ENCODE peak calls at places on chromosomes 16 and 17, in six cellular contexts. One of them, this sample, is unnamed.

GRCh38 chr16:57623251-57624043 is 5.0 kb upstream of the ADGRG1 start:
- DNase-seq in HepG2: peak
- DNase-seq in GM12878: no peak
- DNase-seq in SK-N-SH: no peak
- DNase-seq in H1: peak
- DNase-seq in K562: peak
- DNase-seq in this sample: peak

GRCh38 chr17:75832652-75833400 is 11.4 kb downstream of the UNC13D start:
- DNase-seq in K562: no peak
- DNase-seq in H1: peak
- DNase-seq in GM12878: no peak
- DNase-seq in SK-N-SH: no peak
- DNase-seq in HepG2: no peak
- DNase-seq in this sample: no peak

GRCh38 chr16:82043680-82044584 is 8.9 kb downstream of the HSD17B2 start:
- DNase-seq in K562: no peak
- DNase-seq in SK-N-SH: no peak
- DNase-seq in H1: no peak
- DNase-seq in HepG2: no peak
- DNase-seq in GM12878: no peak
- DNase-seq in this sample: no peak

GRCh38 chr16:77739493-77739892 is 17.2 kb downstream of the NUDT7 start:
- DNase-seq in GM12878: no peak
- DNase-seq in HepG2: no peak
- DNase-seq in SK-N-SH: no peak
- DNase-seq in H1: no peak
- DNase-seq in K562: no peak
- DNase-seq in this sample: no peak

GRCh38 chr17:74361613-74362391 is at the start of gene BTBD17:
- DNase-seq in SK-N-SH: peak
- DNase-seq in HepG2: peak
- DNase-seq in GM12878: no peak
- DNase-seq in H1: peak
- DNase-seq in K562: peak
- DNase-seq in this sample: no peak

GRCh38 chr16:2586241-2586640 is 48.4 kb downstream of the PDPK1 start:
- DNase-seq in SK-N-SH: peak
- DNase-seq in H1: peak
- DNase-seq in HepG2: no peak
- DNase-seq in K562: peak
- DNase-seq in GM12878: no peak
- DNase-seq in this sample: no peak

GRCh38 chr16:58044266-58045019 is 18.9 kb downstream of the MMP15 start:
- DNase-seq in K562: no peak
- DNase-seq in H1: no peak
- DNase-seq in GM12878: no peak
- DNase-seq in HepG2: no peak
- DNase-seq in SK-N-SH: peak
- DNase-seq in this sample: no peak

GRCh38 chr16:75931043-75931442 is 204.8 kb upstream of the CPHXL start:
- DNase-seq in H1: no peak
- DNase-seq in SK-N-SH: no peak
- DNase-seq in K562: no peak
- DNase-seq in HepG2: no peak
- DNase-seq in GM12878: no peak
- DNase-seq in this sample: no peak

GRCh38 chr16:68362314-68362913 is 51.6 kb downstream of the PRMT7 start:
- DNase-seq in H1: no peak
- DNase-seq in GM12878: no peak
- DNase-seq in HepG2: no peak
- DNase-seq in K562: no peak
- DNase-seq in SK-N-SH: peak
- DNase-seq in this sample: no peak

GRCh38 chr17:79997004-79997673 is 38.5 kb downstream of the TBC1D16 start:
- DNase-seq in SK-N-SH: no peak
- DNase-seq in H1: no peak
- DNase-seq in HepG2: no peak
- DNase-seq in K562: no peak
- DNase-seq in GM12878: peak
- DNase-seq in this sample: no peak

GRCh38 chr16:86018487-86018886 is 119.5 kb downstream of the IRF8 start:
- DNase-seq in SK-N-SH: no peak
- DNase-seq in K562: no peak
- DNase-seq in H1: no peak
- DNase-seq in HepG2: no peak
- DNase-seq in GM12878: no peak
- DNase-seq in this sample: no peak

GRCh38 chr17:80785477-80786178 is 206.0 kb upstream of the CHMP6 start:
- DNase-seq in GM12878: no peak
- DNase-seq in SK-N-SH: no peak
- DNase-seq in H1: no peak
- DNase-seq in HepG2: no peak
- DNase-seq in K562: no peak
- DNase-seq in this sample: no peak

GRCh38 chr16:50680907-50681885 is at the start of gene SNX20:
- DNase-seq in HepG2: no peak
- DNase-seq in SK-N-SH: no peak
- DNase-seq in K562: no peak
- DNase-seq in GM12878: peak
- DNase-seq in H1: no peak
- DNase-seq in this sample: no peak

GRCh38 chr16:57899771-57900661 is 70.9 kb downstream of the CNGB1 start:
- DNase-seq in HepG2: peak
- DNase-seq in SK-N-SH: peak
- DNase-seq in H1: peak
- DNase-seq in GM12878: no peak
- DNase-seq in K562: peak
- DNase-seq in this sample: peak

GRCh38 chr17:38434178-38434665 is 6.0 kb downstream of the ARHGAP23 start:
- DNase-seq in H1: no peak
- DNase-seq in HepG2: no peak
- DNase-seq in SK-N-SH: no peak
- DNase-seq in K562: no peak
- DNase-seq in GM12878: no peak
- DNase-seq in this sample: no peak

GRCh38 chr16:86761117-86761971 is 183.0 kb downstream of the FOXL1 start:
- DNase-seq in HepG2: peak
- DNase-seq in H1: peak
- DNase-seq in K562: peak
- DNase-seq in SK-N-SH: peak
- DNase-seq in GM12878: no peak
- DNase-seq in this sample: peak

GRCh38 chr17:53749178-53749577 is 73.5 kb upstream of the KIF2B start:
- DNase-seq in K562: peak
- DNase-seq in GM12878: no peak
- DNase-seq in H1: no peak
- DNase-seq in SK-N-SH: no peak
- DNase-seq in HepG2: no peak
- DNase-seq in this sample: no peak

GRCh38 chr17:67902531-67903231 is 77.4 kb downstream of the BPTF start:
- DNase-seq in K562: no peak
- DNase-seq in SK-N-SH: no peak
- DNase-seq in GM12878: no peak
- DNase-seq in HepG2: no peak
- DNase-seq in H1: no peak
- DNase-seq in this sample: no peak

GRCh38 chr16:19833176-19833575 is 51.5 kb downstream of the GPRC5B start:
- DNase-seq in SK-N-SH: no peak
- DNase-seq in K562: no peak
- DNase-seq in H1: no peak
- DNase-seq in GM12878: no peak
- DNase-seq in HepG2: no peak
- DNase-seq in this sample: no peak

GRCh38 chr17:77110006-77110374 is 30.8 kb upstream of the SEC14L1 start:
- DNase-seq in GM12878: peak
- DNase-seq in K562: no peak
- DNase-seq in HepG2: no peak
- DNase-seq in H1: no peak
- DNase-seq in SK-N-SH: no peak
- DNase-seq in this sample: no peak

GRCh38 chr16:47236716-47237115 is 93.0 kb upstream of the NETO2 start:
- DNase-seq in K562: no peak
- DNase-seq in SK-N-SH: no peak
- DNase-seq in H1: no peak
- DNase-seq in HepG2: no peak
- DNase-seq in GM12878: no peak
- DNase-seq in this sample: no peak

GRCh38 chr17:51119415-51120356 is 982 bp downstream of the SPAG9 start:
- DNase-seq in GM12878: no peak
- DNase-seq in SK-N-SH: peak
- DNase-seq in H1: peak
- DNase-seq in K562: no peak
- DNase-seq in HepG2: peak
- DNase-seq in this sample: peak

GRCh38 chr16:75011634-75012307 is 12.9 kb downstream of the ZNRF1 start:
- DNase-seq in K562: no peak
- DNase-seq in H1: no peak
- DNase-seq in HepG2: no peak
- DNase-seq in SK-N-SH: no peak
- DNase-seq in GM12878: peak
- DNase-seq in this sample: peak

GRCh38 chr16:11309895-11310633 is 28.9 kb upstream of the PRM1 start:
- DNase-seq in SK-N-SH: no peak
- DNase-seq in GM12878: peak
- DNase-seq in H1: no peak
- DNase-seq in HepG2: peak
- DNase-seq in K562: no peak
- DNase-seq in this sample: no peak

GRCh38 chr16:51507286-51507685 is 356.2 kb upstream of the SALL1 start:
- DNase-seq in SK-N-SH: no peak
- DNase-seq in K562: no peak
- DNase-seq in HepG2: no peak
- DNase-seq in H1: no peak
- DNase-seq in GM12878: no peak
- DNase-seq in this sample: no peak

GRCh38 chr16:83137326-83137770 is 510.6 kb downstream of the CDH13 start:
- DNase-seq in GM12878: no peak
- DNase-seq in HepG2: peak
- DNase-seq in K562: no peak
- DNase-seq in SK-N-SH: no peak
- DNase-seq in H1: no peak
- DNase-seq in this sample: no peak

GRCh38 chr17:71432378-71433315 is 688.2 kb upstream of the SOX9 start:
- DNase-seq in SK-N-SH: no peak
- DNase-seq in H1: no peak
- DNase-seq in GM12878: no peak
- DNase-seq in HepG2: no peak
- DNase-seq in K562: no peak
- DNase-seq in this sample: no peak
- H3K4me2 ChIP-seq in SK-N-SH: no peak
- H3K4me2 ChIP-seq in H1: no peak
- H3K4me2 ChIP-seq in GM12878: no peak
- H3K4me2 ChIP-seq in HepG2: no peak
- H3K4me2 ChIP-seq in K562: no peak
- H3K4me2 ChIP-seq in this sample: no peak

GRCh38 chr16:29774730-29775129 is 3.3 kb upstream of the ZG16 start:
- DNase-seq in H1: no peak
- DNase-seq in HepG2: no peak
- DNase-seq in K562: no peak
- DNase-seq in SK-N-SH: no peak
- DNase-seq in GM12878: no peak
- DNase-seq in this sample: no peak

GRCh38 chr16:29784157-29784556 is 6.1 kb downstream of the ZG16 start:
- DNase-seq in K562: no peak
- DNase-seq in H1: no peak
- DNase-seq in SK-N-SH: no peak
- DNase-seq in HepG2: no peak
- DNase-seq in GM12878: no peak
- DNase-seq in this sample: no peak

GRCh38 chr16:29775742-29776408 is 2.2 kb upstream of the ZG16 start:
- DNase-seq in HepG2: no peak
- DNase-seq in GM12878: no peak
- DNase-seq in H1: no peak
- DNase-seq in SK-N-SH: no peak
- DNase-seq in K562: peak
- DNase-seq in this sample: no peak

GRCh38 chr16:29777576-29778360 is at the start of gene ZG16:
- DNase-seq in SK-N-SH: no peak
- DNase-seq in H1: no peak
- DNase-seq in HepG2: no peak
- DNase-seq in GM12878: no peak
- DNase-seq in K562: no peak
- DNase-seq in this sample: no peak

DNA sequence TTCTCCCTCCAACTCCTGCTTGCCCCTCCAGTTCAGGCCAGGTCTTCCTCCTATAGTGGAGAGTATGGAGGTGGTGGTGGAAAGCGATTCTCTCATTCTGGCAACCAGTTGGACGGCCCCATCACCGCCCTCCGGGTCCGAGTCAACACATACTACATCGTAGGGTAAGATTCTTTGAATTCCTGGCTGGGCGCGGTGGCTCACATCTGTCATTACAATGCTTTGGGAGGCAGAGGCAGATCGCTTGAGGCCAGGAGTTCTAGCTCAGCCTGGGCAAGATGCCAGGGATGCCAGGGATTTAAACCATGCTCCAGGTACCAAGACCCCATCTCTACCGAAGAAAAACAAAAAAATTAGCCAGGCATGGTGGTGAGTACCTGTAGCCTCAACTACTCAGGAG is 1.4 kb downstream of the ZG16 start:
- DNase-seq in GM12878: no peak
- DNase-seq in SK-N-SH: no peak
- DNase-seq in HepG2: peak
- DNase-seq in H1: no peak
- DNase-seq in K562: no peak
- DNase-seq in this sample: no peak
- TF ChIP-seq YY1 in GM12878: no peak
- TF ChIP-seq YY1 in SK-N-SH: no peak
- TF ChIP-seq YY1 in HepG2: no peak
- TF ChIP-seq YY1 in H1: no peak
- TF ChIP-seq YY1 in K562: no peak
- TF ChIP-seq YY1 in this sample: no peak

GRCh38 chr17:7109461-7110322 is 4.9 kb downstream of the ASGR2 start:
- DNase-seq in HepG2: no peak
- DNase-seq in SK-N-SH: no peak
- DNase-seq in H1: no peak
- DNase-seq in K562: no peak
- DNase-seq in GM12878: no peak
- DNase-seq in this sample: no peak
- H3K4me2 ChIP-seq in HepG2: peak
- H3K4me2 ChIP-seq in SK-N-SH: no peak
- H3K4me2 ChIP-seq in H1: no peak
- H3K4me2 ChIP-seq in K562: no peak
- H3K4me2 ChIP-seq in GM12878: no peak
- H3K4me2 ChIP-seq in this sample: no peak

GRCh38 chr17:8734876-8735275 is 9.8 kb downstream of the CCDC42 start:
- DNase-seq in HepG2: no peak
- DNase-seq in K562: no peak
- DNase-seq in H1: no peak
- DNase-seq in GM12878: no peak
- DNase-seq in SK-N-SH: no peak
- DNase-seq in this sample: no peak
- TF ChIP-seq YY1 in HepG2: no peak
- TF ChIP-seq YY1 in K562: no peak
- TF ChIP-seq YY1 in H1: no peak
- TF ChIP-seq YY1 in GM12878: no peak
- TF ChIP-seq YY1 in SK-N-SH: no peak
- TF ChIP-seq YY1 in this sample: no peak

This sample was measured in HCT116.